ENCODE peak calls at places on chromosomes 16 and 17, in four cellular contexts. M, A, J and W are unnamed samples.

GRCh38 chr16:80527297-80527696 is 13.5 kb upstream of the DYNLRB2 start:
- DNase-seq in A (no peak), J (no peak), M (no peak), W (peak; percentile 24)

GRCh38 chr16:19808061-19808621 is 76.5 kb downstream of the GPRC5B start:
- DNase-seq in J (no peak), M (no peak), A (no peak), W (no peak)

GRCh38 chr16:51591480-51591879 is 440.4 kb upstream of the SALL1 start:
- DNase-seq in J (no peak), A (no peak), M (no peak), W (no peak)

GRCh38 chr17:58311429-58311894 is 17.1 kb downstream of the TSPOAP1 start:
- DNase-seq in M (no peak), J (no peak), A (no peak), W (no peak)

GRCh38 chr17:82457071-82457789 is 1.3 kb upstream of the NARF start:
- DNase-seq in J (no peak), A (no peak), M (no peak), W (no peak)

GRCh38 chr17:27384721-27385120 is 71.5 kb upstream of the KSR1 start:
- DNase-seq in M (no peak), J (no peak), A (no peak), W (no peak)

GRCh38 chr17:35617505-35617904 is 30.4 kb downstream of the AP2B1 start:
- DNase-seq in A (no peak), M (no peak), J (no peak), W (no peak)

GRCh38 chr17:12492450-12492849 is 173.2 kb upstream of the MYOCD start:
- DNase-seq in M (no peak), J (peak; percentile 60), A (no peak), W (no peak)

GRCh38 chr16:84562174-84562815 is 55.6 kb downstream of the COTL1 start:
- DNase-seq in J (no peak), A (no peak), M (peak; percentile 52), W (no peak)

GRCh38 chr16:18948372-18949020 is 22.3 kb upstream of the SMG1 start:
- DNase-seq in J (no peak), A (no peak), M (no peak), W (no peak)

GRCh38 chr17:77475012-77475976 is 334.5 kb downstream of the SEC14L1 start:
- DNase-seq in M (no peak), J (peak; percentile 79), A (peak; percentile 57), W (peak; percentile 72)

GRCh38 chr17:48307814-48308411 is 122.1 kb downstream of the SKAP1 start:
- DNase-seq in M (no peak), A (peak; percentile 31), J (peak; percentile 32), W (no peak)

GRCh38 chr17:16980061-16980460 is 8.1 kb upstream of the TNFRSF13B start:
- DNase-seq in J (no peak), A (no peak), M (no peak), W (no peak)

GRCh38 chr17:73343168-73343634 is 31.4 kb upstream of the CDC42EP4 start:
- DNase-seq in M (peak; percentile 78), J (peak; percentile 72), A (no peak), W (no peak)
- H3K4me3 ChIP-seq in M (no peak overlapping the region), J (peak overlapping the region; percentile 37), A (no peak overlapping the region), W (no peak overlapping the region)

GRCh38 chr16:35565626-35566025 is 2106.2 kb downstream of the TP53TG3F start:
- DNase-seq in J (no peak), A (no peak), M (no peak), W (no peak)
- H3K9me3 ChIP-seq in J (peaks cover 40% of the 10 kb centered on the region), A (peaks cover 24% of the 10 kb centered on the region), M (no peaks in the 10 kb centered on the region), W (peaks cover 28% of the 10 kb centered on the region)

GRCh38 chr17:55705847-55706246 is 16.8 kb downstream of the TMEM100 start:
- DNase-seq in M (no peak), J (no peak), A (no peak), W (no peak)
- H3K4me3 ChIP-seq in M (no peak overlapping the region), J (no peak overlapping the region), A (no peak overlapping the region), W (no peak overlapping the region)

GRCh38 chr16:81975637-81976036 is 35.6 kb downstream of the SDR42E1 start:
- DNase-seq in A (no peak), M (no peak), J (no peak), W (no peak)
- H3K9me3 ChIP-seq in A (peaks cover 12% of the 10 kb centered on the region), M (peaks cover 13% of the 10 kb centered on the region), J (peaks cover 4% of the 10 kb centered on the region), W (no peaks in the 10 kb centered on the region)

GRCh38 chr17:21287703-21288449 is 3.4 kb downstream of the MAP2K3 start:
- DNase-seq in J (peak; percentile 84), A (peak; percentile 97), M (peak; percentile 99), W (peak; percentile 91)
- H3K4me3 ChIP-seq in J (peak overlapping the region; percentile 86), A (peak overlapping the region; percentile 92), M (peak overlapping the region; percentile 89), W (peak overlapping the region; percentile 90)

DNA sequence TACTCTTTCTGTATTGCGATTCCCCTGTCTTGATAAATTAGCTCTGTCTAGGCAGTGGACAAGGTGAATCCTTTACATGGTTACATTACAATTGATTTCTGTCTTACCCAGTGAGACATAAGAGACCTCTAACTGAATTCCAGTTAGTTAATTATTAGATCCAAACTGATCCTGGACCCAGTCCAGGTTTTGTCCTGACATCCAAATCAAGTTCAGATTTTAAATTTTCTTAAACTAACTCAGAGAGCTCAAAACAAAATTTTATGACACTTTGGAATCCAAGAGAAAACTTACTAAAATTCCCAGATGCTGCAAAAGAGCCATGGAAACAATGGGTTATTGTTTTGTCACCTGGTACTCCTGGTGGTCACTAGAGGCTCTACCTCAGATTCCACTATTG is 2166.6 kb downstream of the TP53TG3F start:
- DNase-seq in M (no peak), A (no peak), J (no peak), W (no peak)
- H3K9me3 ChIP-seq in M (no peaks in the 10 kb centered on the region), A (peaks cover 22% of the 10 kb centered on the region), J (peaks cover 19% of the 10 kb centered on the region), W (peaks cover 6% of the 10 kb centered on the region)

GRCh38 chr17:33689725-33690124 is 396.6 kb upstream of the ASIC2 start:
- DNase-seq in A (no peak), M (no peak), J (no peak), W (no peak)
- H3K4me3 ChIP-seq in A (no peak overlapping the region), M (no peak overlapping the region), J (no peak overlapping the region), W (no peak overlapping the region)

GRCh38 chr16:35636831-35637230 is 2177.4 kb downstream of the TP53TG3F start:
- DNase-seq in A (no peak), M (no peak), J (no peak), W (no peak)

GRCh38 chr16:35629001-35629400 is 2169.6 kb downstream of the TP53TG3F start:
- DNase-seq in J (no peak), A (no peak), M (no peak), W (no peak)

GRCh38 chr16:35631261-35631945 is 2172.0 kb downstream of the TP53TG3F start:
- DNase-seq in J (no peak), A (no peak), M (no peak), W (no peak)
- H3K9me3 ChIP-seq in J (peaks cover 11% of the 10 kb centered on the region), A (peaks cover 3% of the 10 kb centered on the region), M (no peaks in the 10 kb centered on the region), W (no peaks in the 10 kb centered on the region)

GRCh38 chr17:70169707-70170597 is 620 bp downstream of the KCNJ2 start:
- DNase-seq in A (no peak), M (peak; percentile 74), J (no peak), W (no peak)

GRCh38 chr17:70166571-70166970 is 2.8 kb upstream of the KCNJ2 start:
- DNase-seq in J (no peak), M (no peak), A (no peak), W (no peak)

GRCh38 chr17:70171159-70171558 is 1.8 kb downstream of the KCNJ2 start:
- DNase-seq in J (no peak), M (no peak), A (no peak), W (no peak)

GRCh38 chr17:70168044-70168978 is 1.0 kb upstream of the KCNJ2 start:
- DNase-seq in M (peak; percentile 70), J (peak; percentile 33), A (no peak), W (no peak)

GRCh38 chr17:70168979-70169706 is at the start of gene KCNJ2:
- DNase-seq in J (no peak), M (peak; percentile 95), A (peak; percentile 2), W (peak; percentile 13)
- H3K4me3 ChIP-seq in J (peak within 1 kb of the TSS; percentile 71), M (peak within 1 kb of the TSS; percentile 83), A (no peak within 1 kb of the TSS), W (peak within 1 kb of the TSS; percentile 7)

DNA sequence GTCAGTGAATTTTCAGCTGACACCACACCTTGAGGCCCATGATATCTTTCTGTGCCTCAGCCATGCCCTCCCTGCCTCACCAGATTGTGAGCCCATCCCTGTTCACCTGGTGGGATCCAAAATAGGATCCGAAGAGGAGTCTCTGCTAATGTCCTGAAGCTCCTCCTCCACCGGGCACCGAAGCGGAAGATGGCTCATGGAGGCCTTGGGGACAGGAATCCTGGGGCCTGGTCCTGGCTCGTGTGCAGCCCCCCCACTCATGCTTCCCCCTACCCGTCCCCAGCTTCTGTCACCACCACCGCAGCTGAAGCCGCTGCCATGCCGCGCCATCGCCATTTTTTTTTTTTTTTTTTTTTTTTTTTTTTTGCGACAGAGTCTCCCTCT is 1683.4 kb downstream of the TP53TG3F start:
- DNase-seq in J (no peak), A (no peak), M (no peak), W (no peak)
- H3K9me3 ChIP-seq in J (peaks cover 84% of the 10 kb centered on the region), A (peaks cover 61% of the 10 kb centered on the region), M (no peaks in the 10 kb centered on the region), W (no peaks in the 10 kb centered on the region)